ENCODE peak calls at places on chromosome 4, in eight cellular contexts. P, B, T, K, M, E, Y and J are unnamed samples.

GRCh38 chr4:182292657-182293056 is 49.5 kb downstream of the TENM3 start:
- DNase-seq in E (no peak), Y (no peak), P (no peak), B (no peak), T (no peak), K (no peak), M (no peak), J (no peak)

GRCh38 chr4:128244379-128244778 is 43.2 kb downstream of the PGRMC2 start:
- DNase-seq in B (no peak), T (no peak), P (no peak), M (no peak), E (no peak), Y (peak; percentile 63), K (no peak), J (peak; percentile 44)

GRCh38 chr4:52645315-52645714 is 13.8 kb downstream of the USP46 start:
- DNase-seq in B (no peak), P (no peak), E (no peak), Y (no peak), K (no peak), T (no peak), M (no peak), J (no peak)

GRCh38 chr4:11805837-11806236 is 377.1 kb upstream of the HS3ST1 start:
- DNase-seq in K (no peak), Y (peak; percentile 54), T (peak; percentile 6), E (no peak), M (no peak), B (no peak), P (no peak), J (no peak)

GRCh38 chr4:110636677-110637407 is 14.0 kb upstream of the PITX2 start:
- DNase-seq in B (no peak), T (no peak), Y (peak; percentile 30), P (no peak), M (no peak), K (no peak), E (peak; percentile 80), J (peak; percentile 73)

GRCh38 chr4:11483076-11483475 is 54.4 kb upstream of the HS3ST1 start:
- DNase-seq in E (no peak), M (no peak), T (no peak), P (no peak), Y (peak; percentile 51), B (no peak), K (no peak), J (no peak)

GRCh38 chr4:132332932-132333722 is 816.0 kb upstream of the PCDH10 start:
- DNase-seq in P (peak; percentile 8), E (no peak), Y (peak; percentile 1), B (no peak), K (no peak), M (no peak), T (no peak), J (peak; percentile 12)

GRCh38 chr4:155667538-155668511 is 1.2 kb downstream of the GUCY1A1 start:
- DNase-seq in K (peak; percentile 34), Y (peak; percentile 39), T (no peak), B (peak; percentile 19), E (peak; percentile 70), P (peak; percentile 80), M (peak; percentile 46), J (no peak)

GRCh38 chr4:32824321-32824720 is 2104.2 kb downstream of the PCDH7 start:
- DNase-seq in K (no peak), P (no peak), Y (peak; percentile 24), M (no peak), B (no peak), T (no peak), E (no peak), J (no peak)

GRCh38 chr4:165289429-165289785 is 38.1 kb upstream of the MSMO1 start:
- DNase-seq in P (no peak), Y (no peak), T (no peak), M (no peak), K (no peak), E (no peak), B (no peak), J (no peak)

GRCh38 chr4:101667348-101667747 is 123.2 kb upstream of the BANK1 start:
- DNase-seq in Y (peak; percentile 22), T (peak; percentile 80), P (no peak), M (no peak), K (no peak), E (no peak), B (no peak), J (peak; percentile 14)

GRCh38 chr4:96354036-96354712 is 514.3 kb downstream of the PDHA2 start:
- DNase-seq in E (no peak), T (peak; percentile 19), P (no peak), K (no peak), B (no peak), Y (peak; percentile 12), M (no peak), J (no peak)

GRCh38 chr4:167826281-167826680 is 266.1 kb upstream of the ANXA10 start:
- DNase-seq in Y (peak; percentile 42), T (no peak), B (no peak), K (no peak), P (no peak), E (no peak), M (no peak), J (no peak)

GRCh38 chr4:2934813-2935761 is 28.1 kb downstream of the NOP14 start:
- DNase-seq in M (peak; percentile 97), P (peak; percentile 96), B (peak; percentile 97), E (peak; percentile 99), Y (peak; percentile 89), T (peak; percentile 54), K (peak; percentile 98), J (peak; percentile 83)

GRCh38 chr4:140612356-140612755 is 43.6 kb upstream of the UCP1 start:
- DNase-seq in P (no peak), M (no peak), E (no peak), B (no peak), Y (no peak), K (no peak), T (no peak), J (no peak)

GRCh38 chr4:151407466-151408379 is 1.3 kb upstream of the FHIP1A start:
- DNase-seq in B (peak; percentile 65), P (peak; percentile 28), K (peak; percentile 50), Y (no peak), M (peak; percentile 17), E (peak; percentile 14), T (no peak), J (no peak)

GRCh38 chr4:110112056-110112455 is 86.4 kb downstream of the ELOVL6 start:
- DNase-seq in K (no peak), B (no peak), Y (no peak), E (no peak), P (no peak), M (no peak), T (no peak), J (no peak)

GRCh38 chr4:161496-162284 is 37.4 kb downstream of the ZNF718 start:
- DNase-seq in P (no peak), M (no peak), T (no peak), E (no peak), Y (peak; percentile 14), B (no peak), K (no peak), J (no peak)

DNA sequence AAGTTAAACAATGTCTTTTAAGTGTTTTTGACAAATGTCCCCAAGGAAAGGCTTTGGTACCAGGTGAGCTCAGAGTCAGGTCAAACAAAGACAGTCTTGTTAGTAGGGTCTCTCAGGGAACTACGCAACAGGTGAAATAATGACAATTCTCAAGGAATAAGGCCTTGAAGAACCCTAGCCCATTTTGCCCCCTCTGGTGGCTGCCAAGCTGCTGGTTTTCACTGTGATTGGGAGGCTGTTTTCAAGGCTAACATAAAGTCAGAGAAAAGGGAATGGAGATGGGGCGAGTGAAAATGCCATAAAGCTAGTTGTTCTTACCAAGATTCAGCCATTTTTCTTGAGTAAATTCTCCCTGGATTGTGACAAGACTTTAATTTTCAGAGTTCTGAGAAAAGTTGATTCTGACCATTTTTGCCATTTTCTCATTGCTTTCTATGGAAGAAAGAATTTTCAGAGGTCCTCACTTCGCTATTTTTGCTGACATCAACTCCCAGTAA is 58.7 kb downstream of the RWDD4 start:
- DNase-seq in P (no peak), B (peak; percentile 6), Y (peak; percentile 27), T (no peak), E (no peak), M (no peak), K (no peak), J (no peak)
- TF ChIP-seq CTCF in P (peak; percentile 54), B (no peak), Y (peak; percentile 30), T (peak; percentile 48), E (peak; percentile 7), M (no peak), K (no peak), J (peak; percentile 74)

DNA sequence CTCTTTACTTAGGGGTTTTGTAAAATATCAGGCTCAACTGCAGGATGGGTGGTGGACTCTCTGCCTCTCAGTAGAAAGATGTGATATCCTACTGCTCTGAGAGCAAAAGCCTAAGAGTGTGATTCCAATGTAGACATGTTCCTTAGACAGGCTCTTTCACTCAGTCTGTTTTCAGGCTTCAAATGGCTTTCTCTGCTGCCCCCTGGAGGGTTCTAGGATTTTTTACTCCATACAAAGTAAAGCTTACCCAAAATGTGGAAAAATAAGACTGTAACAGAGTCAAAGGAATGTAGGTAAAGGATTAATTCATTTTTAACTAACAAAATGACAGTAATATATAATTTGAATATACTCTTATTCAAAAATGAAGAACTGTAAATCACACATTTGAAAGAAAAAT is 32.1 kb downstream of the ZGRF1 start:
- DNase-seq in K (no peak), T (peak; percentile 57), Y (peak; percentile 78), B (peak; percentile 39), E (peak; percentile 50), P (peak; percentile 62), M (peak; percentile 62), J (peak; percentile 58)
- TF ChIP-seq CTCF in K (no peak), T (peak; percentile 68), Y (peak; percentile 72), B (peak; percentile 65), E (peak; percentile 67), P (peak; percentile 81), M (peak; percentile 33), J (peak; percentile 84)

DNA sequence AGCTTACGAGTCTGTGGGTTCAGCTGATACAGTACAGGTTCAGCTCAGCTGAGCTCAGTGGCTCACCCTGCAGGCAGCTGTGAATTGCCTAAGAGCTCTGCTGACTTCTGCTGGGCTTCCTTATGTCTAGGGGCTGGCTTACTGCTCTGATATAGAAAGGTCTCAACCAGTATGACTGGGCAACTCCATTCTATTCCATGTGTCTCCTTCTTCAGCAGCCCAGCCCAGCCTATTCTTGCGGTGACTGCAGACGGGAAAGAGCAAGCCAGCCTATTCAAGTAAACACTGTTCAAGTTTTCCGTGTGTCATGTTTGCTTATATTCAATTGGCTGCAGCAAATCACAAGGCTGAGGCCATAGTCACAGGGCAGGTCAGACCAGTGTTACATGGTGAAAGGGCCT is 615.4 kb upstream of the ZFP42 start:
- DNase-seq in B (no peak), P (no peak), Y (peak; percentile 21), E (no peak), K (no peak), T (no peak), M (no peak), J (peak; percentile 24)
- TF ChIP-seq CTCF in B (no peak), P (peak; percentile 20), Y (no peak), E (no peak), K (no peak), T (peak; percentile 18), M (no peak), J (peak; percentile 64)

DNA sequence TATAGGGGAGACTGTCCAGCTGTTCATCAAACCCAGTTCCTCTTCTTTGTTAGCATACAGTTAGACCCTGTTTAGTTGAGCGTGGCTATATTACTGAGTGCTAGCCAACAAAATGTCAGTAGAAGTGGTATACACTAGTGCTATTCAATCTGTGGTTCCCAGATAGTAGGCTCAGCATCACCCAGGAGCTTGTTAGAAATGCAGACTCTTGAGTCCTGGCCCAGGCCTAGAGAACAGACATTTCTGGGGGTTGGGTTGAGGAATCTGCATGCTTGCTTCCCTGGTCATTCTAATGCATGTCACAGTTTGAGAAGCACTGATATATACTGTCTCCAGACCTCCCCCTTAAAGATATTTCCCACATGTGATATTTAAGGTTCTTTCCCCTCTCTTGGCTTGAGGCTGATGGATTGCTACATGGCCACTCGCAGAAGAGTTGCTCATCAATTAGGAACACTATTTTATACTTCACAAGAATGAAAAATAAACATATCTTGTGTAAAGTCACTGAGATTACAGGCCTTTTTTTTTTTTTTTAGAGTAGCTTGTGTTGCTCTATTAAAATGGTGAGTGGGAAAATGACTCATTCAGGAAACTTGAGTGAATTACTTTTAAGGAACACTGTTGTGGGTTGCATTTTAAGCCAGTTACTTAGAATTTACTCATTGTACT is 289.0 kb downstream of the STIM2 start:
- DNase-seq in P (no peak), B (no peak), T (peak; percentile 65), E (no peak), Y (no peak), M (no peak), K (no peak), J (peak; percentile 49)
- TF ChIP-seq CTCF in P (no peak), B (no peak), T (no peak), E (no peak), Y (no peak), M (no peak), K (no peak), J (no peak)